ENCODE peak calls at places on chromosomes 4 and X, in five cellular contexts. X is neural crest cell, E is GM12878, O is GM23338, I is mucosa of descending colon. W is an unnamed sample.

GRCh38 chr4:41963105-41963504 is 18.5 kb upstream of the DCAF4L1 start:
- DNase-seq in X (no peak), E (no peak), O (peak), I (no peak), W (no peak)

GRCh38 chrX:115988825-115989224 is 181.7 kb upstream of the AGTR2 start:
- DNase-seq in X (no peak), E (no peak), O (peak), I (no peak), W (no peak)

GRCh38 chrX:102684772-102685520 is 27.3 kb upstream of the GPRASP2 start:
- DNase-seq in X (no peak), E (peak), O (no peak), I (no peak), W (no peak)

GRCh38 chr4:169492436-169493163 is 119.8 kb downstream of the NEK1 start:
- DNase-seq in X (peak), E (peak), O (peak), I (no peak), W (peak)

GRCh38 chr4:102328045-102328444 is 17.2 kb downstream of the SLC39A8 start:
- DNase-seq in X (no peak), E (no peak), O (no peak), I (no peak), W (no peak)

GRCh38 chr4:19030048-19030447 is 1008.5 kb upstream of the LCORL start:
- DNase-seq in X (no peak), E (no peak), O (peak), I (no peak), W (no peak)

GRCh38 chr4:1402516-1403101 is 3.6 kb downstream of the NKX1-1 start:
- DNase-seq in X (no peak), E (no peak), O (peak), I (no peak), W (no peak)

GRCh38 chr4:78565971-78566372 is 14.4 kb downstream of the ANXA3 start:
- DNase-seq in X (no peak), E (no peak), O (peak), I (no peak), W (no peak)

GRCh38 chr4:6607368-6608050 is 32.5 kb downstream of the MAN2B2 start:
- DNase-seq in X (no peak), E (peak), O (no peak), I (no peak), W (no peak)

GRCh38 chrX:140710710-140711109 is 1.2 kb downstream of the LINC00632 start:
- DNase-seq in X (peak), E (no peak), O (peak), I (no peak), W (no peak)

GRCh38 chrX:38008658-38009057 is 2.3 kb downstream of the SYTL5 start:
- DNase-seq in X (no peak), E (no peak), O (no peak), I (no peak), W (no peak)

GRCh38 chr4:122481766-122482405 is 25.4 kb upstream of the IL2 start:
- DNase-seq in X (no peak), E (no peak), O (no peak), I (no peak), W (no peak)

GRCh38 chr4:33493231-33493630 is 2751.1 kb downstream of the ARAP2 start:
- DNase-seq in X (no peak), E (no peak), O (no peak), I (no peak), W (no peak)

GRCh38 chrX:153789654-153790053 is 4.5 kb downstream of the IDH3G start:
- DNase-seq in X (no peak), E (no peak), O (no peak), I (no peak), W (no peak)

GRCh38 chr4:1298461-1298860 is 8.8 kb downstream of the MAEA start:
- DNase-seq in X (no peak), E (no peak), O (no peak), I (no peak), W (no peak)

GRCh38 chrX:9227276-9227675 is 193.3 kb upstream of the FAM9B start:
- DNase-seq in X (no peak), E (no peak), O (no peak), I (no peak), W (no peak)

GRCh38 chrX:135463937-135464336 is 42.2 kb downstream of the SMIM10L2A start:
- DNase-seq in X (no peak), E (no peak), O (peak), I (no peak), W (no peak)

GRCh38 chr4:124640037-124640730 is 72.3 kb downstream of the ANKRD50 start:
- DNase-seq in X (no peak), E (no peak), O (no peak), I (no peak), W (no peak)

GRCh38 chr4:120826853-120827252 is 95.7 kb downstream of the PRDM5 start:
- DNase-seq in X (no peak), E (no peak), O (no peak), I (no peak), W (no peak)

GRCh38 chrX:95076449-95076848 is 1402.4 kb downstream of the FAM133A start:
- DNase-seq in X (peak), E (no peak), O (peak), I (no peak), W (peak)

GRCh38 chr4:8664031-8664805 is 71.7 kb downstream of the CPZ start:
- DNase-seq in X (no peak), E (no peak), O (no peak), I (no peak), W (no peak)

GRCh38 chr4:111664546-111664945 is 480.7 kb upstream of the FAM241A start:
- DNase-seq in X (no peak), E (no peak), O (no peak), I (no peak), W (no peak)

GRCh38 chr4:99817310-99817885 is 771 bp downstream of the DAPP1 start:
- DNase-seq in X (no peak), E (no peak), O (no peak), I (no peak), W (no peak)

DNA sequence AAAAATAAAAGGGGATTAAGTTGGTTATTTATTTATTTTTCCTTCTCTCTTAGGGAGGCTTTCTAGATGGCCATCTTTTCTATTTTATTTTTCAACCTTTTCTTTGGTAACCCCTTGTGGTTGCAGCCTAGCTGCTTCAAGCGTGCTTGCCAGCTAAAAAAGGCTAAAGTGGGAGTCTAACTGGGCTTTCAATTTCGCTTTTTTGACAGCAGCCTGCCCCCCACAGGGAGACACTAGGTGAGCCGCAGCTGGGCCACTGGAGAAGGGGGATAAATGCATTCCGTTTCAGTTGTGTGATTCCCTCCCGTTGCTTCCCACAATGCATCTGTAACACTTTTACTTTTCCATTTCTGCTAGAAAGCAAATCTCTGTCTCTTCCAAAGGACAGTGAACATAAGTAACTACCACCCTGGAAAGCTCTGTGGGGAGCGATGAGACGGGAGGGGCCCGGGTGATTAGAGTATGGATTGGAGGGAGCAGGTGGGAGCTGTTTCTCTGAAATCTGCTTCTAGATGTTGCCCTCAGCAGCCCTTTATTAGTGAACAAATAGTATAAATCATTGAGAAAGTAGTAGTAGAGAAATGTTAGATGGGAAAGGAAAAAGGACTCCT is 86.2 kb upstream of the RAPGEF2 start:
- DNase-seq in X (peak), E (peak), O (peak), I (no peak), W (no peak)
- TF ChIP-seq CTCF in X (no peak), E (peak), O (peak), I (no peak), W (no peak)

DNA sequence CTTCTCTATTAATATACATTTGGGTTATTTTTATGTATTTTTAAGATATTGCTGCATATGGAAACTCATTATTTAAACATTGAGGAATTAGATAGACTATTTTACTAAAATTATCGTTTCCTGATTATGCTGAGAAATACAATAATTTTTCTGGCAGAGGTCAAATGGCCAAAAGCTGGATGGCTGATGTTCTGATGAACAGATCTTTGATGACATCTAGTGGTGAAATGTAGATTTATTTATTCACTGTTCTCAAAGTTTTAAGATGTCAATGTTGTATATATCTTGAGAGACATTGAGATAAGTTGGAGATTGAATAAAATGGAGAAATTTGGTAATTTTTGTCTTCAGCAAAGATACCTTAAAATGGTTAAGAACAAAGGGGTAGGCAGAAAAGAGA is 96.2 kb downstream of the UGT8 start:
- DNase-seq in X (no peak), E (peak), O (peak), I (no peak), W (no peak)
- TF ChIP-seq CTCF in X (peak), E (peak), O (peak), I (peak), W (peak)

GRCh38 chr4:184647391-184648101 is 1.7 kb downstream of the CASP3 start:
- DNase-seq in X (no peak), E (no peak), O (peak), I (no peak), W (no peak)

GRCh38 chr4:184649971-184650855 is 675 bp downstream of the PRIMPOL start:
- DNase-seq in X (peak), E (no peak), O (peak), I (no peak), W (peak)

GRCh38 chr4:184651899-184652298 is 2.4 kb downstream of the PRIMPOL start:
- DNase-seq in X (no peak), E (no peak), O (peak), I (no peak), W (no peak)

GRCh38 chr4:184648220-184649025 is 824 bp downstream of the CASP3 start:
- DNase-seq in X (peak), E (no peak), O (peak), I (peak), W (peak)

GRCh38 chr4:184649026-184649970 is at the start of the genes CASP3 and PRIMPOL:
- DNase-seq in X (peak), E (peak), O (peak), I (peak), W (peak)
- TF ChIP-seq CTCF in X (peak), E (no peak), O (no peak), I (peak), W (no peak)

DNA sequence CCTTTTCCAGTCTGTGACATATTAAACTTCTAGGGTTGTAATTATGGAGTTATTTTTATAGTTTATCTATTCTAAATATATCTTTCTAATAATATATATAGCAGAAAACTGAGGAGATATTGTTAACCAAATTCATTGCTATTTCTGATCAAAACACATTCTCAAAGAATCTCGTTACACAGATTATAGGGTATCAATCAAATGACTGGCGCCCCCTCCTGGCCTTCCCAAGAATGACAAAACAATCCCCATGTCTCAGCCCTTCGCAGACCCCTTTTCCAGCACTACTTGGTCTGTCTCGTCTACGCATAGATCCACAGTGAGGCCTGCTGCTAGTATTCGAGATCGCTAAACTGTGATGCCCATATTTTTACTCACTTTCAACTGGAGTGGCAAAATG is 209.3 kb downstream of the GPC3 start:
- DNase-seq in X (peak), E (no peak), O (peak), I (peak), W (peak)
- TF ChIP-seq CTCF in X (peak), E (peak), O (peak), I (no peak), W (peak)

GRCh38 chrX:63932006-63932405 is 147.0 kb upstream of the ARHGEF9 start:
- DNase-seq in X (no peak), E (no peak), O (no peak), I (no peak), W (no peak)
- TF ChIP-seq CTCF in X (no peak), E (no peak), O (peak), I (no peak), W (no peak)

DNA sequence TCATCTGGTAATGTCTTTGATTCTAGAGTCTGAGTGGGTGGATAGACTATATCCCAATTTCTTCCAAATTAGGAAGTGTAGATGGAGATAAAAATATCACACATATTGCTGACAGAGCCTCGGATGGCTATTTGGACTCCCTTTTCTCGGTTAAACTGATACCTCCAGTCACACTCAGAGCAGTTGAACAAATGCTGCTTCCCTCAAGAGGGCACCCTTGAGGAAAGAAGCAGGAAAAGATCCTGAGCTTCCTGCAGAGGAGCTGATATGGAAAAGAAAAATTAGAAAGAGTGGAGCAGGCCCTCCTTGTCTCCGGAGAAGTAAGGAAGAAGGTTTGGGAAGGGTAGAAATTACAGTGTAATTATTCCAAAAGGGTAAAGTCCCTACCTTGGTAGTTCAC is 96.2 kb upstream of the CCSER1 start:
- DNase-seq in X (no peak), E (no peak), O (peak), I (no peak), W (no peak)
- TF ChIP-seq CTCF in X (peak), E (no peak), O (peak), I (no peak), W (no peak)

GRCh38 chrX:69429339-69430014 is 74.6 kb upstream of the NALF2 start:
- DNase-seq in X (no peak), E (no peak), O (no peak), I (no peak), W (no peak)

GRCh38 chrX:69428216-69428615 is 75.9 kb upstream of the NALF2 start:
- DNase-seq in X (no peak), E (no peak), O (no peak), I (no peak), W (no peak)

GRCh38 chrX:69424910-69425309 is 79.2 kb upstream of the NALF2 start:
- DNase-seq in X (no peak), E (no peak), O (no peak), I (no peak), W (no peak)

GRCh38 chrX:69424161-69424560 is 80.0 kb upstream of the NALF2 start:
- DNase-seq in X (no peak), E (no peak), O (peak), I (no peak), W (peak)
- TF ChIP-seq CTCF in X (peak), E (peak), O (peak), I (no peak), W (no peak)

W was measured in endothelial cell.